ENCODE peak calls at places on chromosomes 13 and 19, in ten cellular contexts. M, K, R, B, O, E, G, Z, U and H are unnamed samples. For H3K4me1, the result is how much of the 10 kb centered on the place peaks cover.

GRCh38 chr13:54705738-54706137 is 1677.1 kb downstream of the OLFM4 start:
- DNase-seq in M (no peak), K (peak), R (no peak), B (no peak), O (no peak), E (no peak), G (no peak), Z (peak), U (no peak), H (no peak)

GRCh38 chr19:13087795-13088537 is 14.7 kb downstream of the LYL1 start:
- DNase-seq in M (no peak), K (no peak), R (no peak), B (no peak), O (no peak), E (no peak), G (no peak), Z (no peak), U (no peak), H (no peak)

GRCh38 chr13:66036024-66036614 is 1194.0 kb downstream of the PCDH9 start:
- DNase-seq in M (peak), K (peak), R (no peak), B (no peak), O (no peak), E (no peak), G (no peak), Z (peak), U (peak), H (no peak)

GRCh38 chr13:72379581-72379980 is 347.8 kb downstream of the MZT1 start:
- DNase-seq in M (peak), K (no peak), R (peak), B (peak), O (no peak), E (no peak), G (no peak), Z (no peak), U (no peak), H (no peak)

GRCh38 chr19:40623403-40624239 is 22.5 kb downstream of the LTBP4 start:
- DNase-seq in M (peak), K (peak), R (peak), B (peak), O (no peak), E (no peak), G (peak), Z (no peak), U (peak), H (no peak)

GRCh38 chr13:107678075-107678689 is 537.2 kb downstream of the LIG4 start:
- DNase-seq in M (no peak), K (peak), R (peak), B (peak), O (no peak), E (no peak), G (no peak), Z (no peak), U (no peak), H (no peak)

GRCh38 chr13:80469841-80470378 is 129.0 kb upstream of the SPRY2 start:
- DNase-seq in M (peak), K (no peak), R (peak), B (peak), O (peak), E (no peak), G (peak), Z (no peak), U (peak), H (peak)

GRCh38 chr13:46961719-46962118 is 64.9 kb upstream of the HTR2A start:
- DNase-seq in M (peak), K (no peak), R (peak), B (peak), O (no peak), E (no peak), G (no peak), Z (no peak), U (peak), H (no peak)

GRCh38 chr13:46341112-46341711 is 45.8 kb downstream of the RUBCNL start:
- DNase-seq in M (peak), K (no peak), R (peak), B (peak), O (no peak), E (no peak), G (no peak), Z (no peak), U (peak), H (no peak)

GRCh38 chr13:98563071-98563470 is 13.8 kb downstream of the STK24 start:
- DNase-seq in M (no peak), K (no peak), R (no peak), B (no peak), O (peak), E (peak), G (peak), Z (no peak), U (no peak), H (no peak)

GRCh38 chr19:30169196-30169900 is 202.8 kb upstream of the ZNF536 start:
- DNase-seq in M (no peak), K (no peak), R (no peak), B (no peak), O (no peak), E (no peak), G (no peak), Z (no peak), U (no peak), H (no peak)

GRCh38 chr19:56838930-56839664 is 1.4 kb downstream of the PEG3 start:
- DNase-seq in M (peak), K (no peak), R (peak), B (no peak), O (peak), E (peak), G (peak), Z (peak), U (peak), H (peak)

GRCh38 chr13:94400874-94401273 is 78.6 kb downstream of the DCT start:
- DNase-seq in M (no peak), K (no peak), R (no peak), B (no peak), O (no peak), E (no peak), G (no peak), Z (no peak), U (no peak), H (no peak)

GRCh38 chr19:30144794-30145193 is 202.8 kb downstream of the URI1 start:
- DNase-seq in M (no peak), K (no peak), R (no peak), B (no peak), O (no peak), E (no peak), G (no peak), Z (no peak), U (no peak), H (no peak)

GRCh38 chr13:86933676-86934075 is 737.5 kb upstream of the SLITRK5 start:
- DNase-seq in M (no peak), K (peak), R (no peak), B (no peak), O (no peak), E (no peak), G (no peak), Z (no peak), U (peak), H (no peak)

GRCh38 chr13:49421391-49421790 is 22.5 kb downstream of the CAB39L start:
- DNase-seq in M (peak), K (peak), R (no peak), B (peak), O (no peak), E (peak), G (no peak), Z (no peak), U (peak), H (no peak)

GRCh38 chr19:13036366-13036976 is 41.2 kb downstream of the NFIX start:
- DNase-seq in M (peak), K (no peak), R (no peak), B (no peak), O (peak), E (no peak), G (peak), Z (no peak), U (peak), H (no peak)

GRCh38 chr19:19627716-19628498 is at the start of gene LPAR2:
- DNase-seq in M (peak), K (peak), R (no peak), B (no peak), O (no peak), E (peak), G (peak), Z (peak), U (peak), H (no peak)

GRCh38 chr13:24670174-24670573 is 10.0 kb upstream of the ATP12A start:
- DNase-seq in M (no peak), K (no peak), R (no peak), B (no peak), O (no peak), E (no peak), G (peak), Z (no peak), U (no peak), H (no peak)

GRCh38 chr19:55476100-55476775 is at the start of gene ZNF628:
- DNase-seq in M (peak), K (peak), R (peak), B (peak), O (peak), E (peak), G (peak), Z (peak), U (peak), H (peak)

GRCh38 chr19:19900124-19900523 is 622 bp upstream of the ZNF93 start:
- DNase-seq in M (peak), K (no peak), R (peak), B (peak), O (no peak), E (no peak), G (no peak), Z (no peak), U (peak), H (no peak)

GRCh38 chr13:91247768-91248167 is 99.7 kb upstream of the MIR17HG start:
- DNase-seq in M (peak), K (no peak), R (peak), B (peak), O (no peak), E (no peak), G (no peak), Z (peak), U (peak), H (no peak)

GRCh38 chr13:109918179-109918651 is 131.8 kb upstream of the IRS2 start:
- DNase-seq in M (no peak), K (peak), R (no peak), B (peak), O (peak), E (no peak), G (no peak), Z (no peak), U (peak), H (no peak)

GRCh38 chr19:46604781-46605355 is 3.7 kb downstream of the CALM3 start:
- DNase-seq in M (no peak), K (no peak), R (no peak), B (no peak), O (peak), E (no peak), G (no peak), Z (no peak), U (no peak), H (no peak)

GRCh38 chr13:35888327-35888940 is 242.7 kb downstream of the DCLK1 start:
- DNase-seq in M (peak), K (no peak), R (peak), B (no peak), O (no peak), E (no peak), G (no peak), Z (no peak), U (peak), H (no peak)

GRCh38 chr13:102584423-102584822 is 12.4 kb upstream of the TPP2 start:
- DNase-seq in M (no peak), K (no peak), R (no peak), B (no peak), O (no peak), E (no peak), G (no peak), Z (no peak), U (no peak), H (no peak)

GRCh38 chr13:39585219-39585618 is 17.8 kb downstream of the LHFPL6 start:
- DNase-seq in M (no peak), K (no peak), R (no peak), B (no peak), O (no peak), E (no peak), G (no peak), Z (no peak), U (no peak), H (no peak)

GRCh38 chr19:37361994-37362393 is 8.9 kb upstream of the ZNF527 start:
- DNase-seq in M (peak), K (no peak), R (no peak), B (peak), O (no peak), E (no peak), G (no peak), Z (no peak), U (no peak), H (no peak)

GRCh38 chr13:52085416-52085815 is 43.5 kb downstream of the NEK5 start:
- DNase-seq in M (peak), K (no peak), R (peak), B (peak), O (no peak), E (no peak), G (no peak), Z (no peak), U (no peak), H (no peak)

GRCh38 chr13:41512441-41512840 is 55.1 kb downstream of the RGCC start:
- DNase-seq in M (no peak), K (no peak), R (no peak), B (no peak), O (no peak), E (no peak), G (no peak), Z (no peak), U (no peak), H (no peak)

GRCh38 chr19:8373867-8374813 is 10.2 kb downstream of the ANGPTL4 start:
- DNase-seq in M (peak), K (no peak), R (no peak), B (no peak), O (no peak), E (no peak), G (peak), Z (no peak), U (no peak), H (no peak)

GRCh38 chr13:21676611-21677021 is 5.7 kb downstream of the FGF9 start:
- DNase-seq in M (no peak), K (peak), R (no peak), B (no peak), O (no peak), E (no peak), G (peak), Z (peak), U (no peak), H (no peak)

GRCh38 chr13:110950819-110951570 is 36.1 kb upstream of the ANKRD10 start:
- DNase-seq in M (no peak), K (no peak), R (no peak), B (no peak), O (no peak), E (no peak), G (no peak), Z (no peak), U (no peak), H (no peak)

DNA sequence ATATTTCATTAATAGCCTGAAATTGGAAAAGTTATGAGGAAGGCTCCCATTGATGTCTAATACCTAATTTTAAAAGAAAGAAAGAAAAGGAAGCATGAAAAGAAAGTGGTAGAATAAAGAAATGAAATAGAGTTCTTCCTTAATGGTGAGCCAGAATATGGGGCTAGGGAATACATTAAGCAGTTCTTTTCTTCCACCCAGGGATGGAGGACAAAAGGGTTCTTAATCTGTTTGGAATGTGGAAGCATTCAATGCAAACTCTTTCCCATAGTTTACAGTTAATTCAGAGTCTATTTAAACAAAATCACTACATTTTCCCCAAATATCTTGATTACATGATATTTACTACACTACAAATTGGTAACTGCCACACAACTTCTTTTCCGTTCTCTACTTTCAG is 18.4 kb upstream of the ZMYM2 start:
- DNase-seq in M (no peak), K (peak), R (no peak), B (no peak), O (no peak), E (no peak), G (no peak), Z (no peak), U (no peak), H (no peak)
- H3K27ac ChIP-seq in M (no peak), K (peak), R (no peak), B (no peak), O (no peak), E (no peak), G (no peak), Z (no peak), U (no peak), H (no peak)

DNA sequence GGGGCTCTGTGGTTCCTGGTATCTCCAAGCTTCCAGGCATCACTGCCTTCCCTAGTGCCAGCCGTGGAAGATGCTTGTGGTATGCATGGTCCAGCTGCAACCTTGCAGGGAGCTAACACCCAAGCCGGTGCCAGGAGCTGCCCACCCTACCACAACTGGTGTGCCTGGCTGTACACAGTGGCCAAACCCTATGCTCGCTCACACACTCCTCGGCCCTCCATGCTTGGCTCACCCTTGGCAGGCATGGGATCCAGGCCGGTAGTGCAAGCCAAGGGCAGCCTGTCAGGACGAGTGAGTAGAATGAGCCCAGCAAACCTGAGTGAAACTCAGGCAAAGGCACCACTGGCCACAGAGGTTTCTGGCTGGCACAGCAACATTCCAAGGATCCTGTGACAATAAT is 1676.0 kb downstream of the SLITRK1 start:
- DNase-seq in M (no peak), K (no peak), R (no peak), B (no peak), O (no peak), E (no peak), G (no peak), Z (no peak), U (no peak), H (no peak)
- H3K4me1 ChIP-seq in M (under half), K (under half), R (under half), B (under half), O (under half), E (under half), G (under half), Z (under half), U (under half), H (under half)

GRCh38 chr19:704447-704741 is 4.3 kb upstream of the PALM start:
- DNase-seq in M (no peak), K (no peak), R (no peak), B (no peak), O (no peak), E (no peak), G (no peak), Z (no peak), U (no peak), H (no peak)

GRCh38 chr19:708154-709141 is at the start of gene PALM:
- DNase-seq in M (peak), K (peak), R (no peak), B (no peak), O (no peak), E (no peak), G (no peak), Z (peak), U (peak), H (peak)

GRCh38 chr19:703651-704446 is 4.9 kb upstream of the PALM start:
- DNase-seq in M (peak), K (peak), R (peak), B (peak), O (no peak), E (peak), G (peak), Z (peak), U (peak), H (peak)

DNA sequence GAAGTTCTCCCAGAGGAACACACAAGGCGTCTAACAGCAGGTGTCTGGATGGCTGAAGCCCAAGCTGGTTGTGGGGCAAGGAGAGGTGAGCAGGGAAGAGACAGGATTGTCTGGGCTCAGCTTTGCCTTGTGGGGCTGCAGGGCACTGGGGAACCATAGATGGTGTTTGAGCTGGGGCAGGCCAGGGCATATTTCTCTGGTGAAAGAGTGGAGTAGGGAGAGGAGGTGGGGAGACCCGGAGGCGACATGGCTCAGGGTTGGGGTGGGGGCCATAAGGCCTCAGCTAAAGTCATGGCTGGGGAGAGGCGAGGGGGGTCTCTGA is 5.4 kb upstream of the PALM start:
- DNase-seq in M (no peak), K (no peak), R (no peak), B (no peak), O (no peak), E (no peak), G (no peak), Z (no peak), U (no peak), H (no peak)
- H3K4me3 ChIP-seq in M (no peak), K (no peak), R (no peak), B (no peak), O (no peak), E (no peak), G (no peak), Z (no peak), U (no peak), H (peak)

DNA sequence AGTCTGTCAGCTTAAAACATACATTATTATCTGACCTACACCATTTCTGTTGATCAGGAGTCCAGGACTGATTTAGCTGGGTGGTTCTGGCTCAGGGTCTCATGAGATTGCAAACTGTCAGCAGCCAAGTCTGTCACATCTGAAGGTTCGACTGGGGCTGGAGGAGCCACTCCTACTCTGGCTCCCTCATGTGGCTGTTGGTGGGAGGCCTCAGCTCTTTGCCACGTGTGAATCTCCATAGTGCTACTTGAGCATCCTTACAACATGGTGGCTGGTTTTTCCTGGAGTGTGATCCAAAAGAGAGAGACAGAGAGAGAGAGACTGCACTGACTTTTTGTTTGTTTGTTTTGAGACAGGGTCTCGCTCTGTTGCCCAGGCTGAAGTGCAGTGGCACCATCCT is 63.6 kb upstream of the NFIC start:
- DNase-seq in M (no peak), K (no peak), R (peak), B (no peak), O (no peak), E (no peak), G (no peak), Z (no peak), U (peak), H (no peak)
- H3K27ac ChIP-seq in M (no peak), K (no peak), R (no peak), B (no peak), O (no peak), E (no peak), G (no peak), Z (no peak), U (no peak), H (no peak)

DNA sequence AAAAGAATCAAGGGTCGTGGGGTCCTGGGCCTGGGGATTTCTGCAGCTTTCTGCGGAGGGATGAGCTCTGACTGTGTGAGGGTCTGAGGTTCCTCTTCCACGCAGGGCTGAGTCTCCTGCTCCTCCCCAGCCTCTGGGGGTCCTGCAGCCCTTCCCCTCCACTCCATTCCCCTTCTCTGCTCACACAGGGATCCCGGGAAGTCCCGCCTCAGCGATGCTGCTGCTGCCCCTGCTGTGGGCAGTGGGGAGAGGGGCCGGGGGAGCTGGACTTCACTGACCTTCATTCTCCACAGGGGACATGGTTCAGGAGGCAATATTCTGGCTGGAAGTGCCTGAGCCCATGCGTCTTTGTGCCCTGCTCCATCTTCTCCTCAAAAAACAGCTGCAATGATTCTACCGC is 26.2 kb upstream of the CD33 start:
- DNase-seq in M (no peak), K (no peak), R (no peak), B (no peak), O (no peak), E (no peak), G (no peak), Z (no peak), U (no peak), H (no peak)
- H3K4me1 ChIP-seq in M (under half), K (under half), R (under half), B (under half), O (under half), E (under half), G (under half), Z (under half), U (under half), H (under half)

GRCh38 chr19:16369664-16370576 is 45.3 kb downstream of the KLF2 start:
- DNase-seq in M (no peak), K (no peak), R (no peak), B (no peak), O (no peak), E (peak), G (no peak), Z (no peak), U (no peak), H (no peak)
- H3K4me3 ChIP-seq in M (no peak), K (no peak), R (no peak), B (no peak), O (no peak), E (peak), G (no peak), Z (no peak), U (no peak), H (no peak)

GRCh38 chr13:44373247-44373600 is 400 bp upstream of the SERP2 start:
- DNase-seq in M (no peak), K (no peak), R (no peak), B (no peak), O (no peak), E (no peak), G (no peak), Z (no peak), U (no peak), H (no peak)
- H3K27ac ChIP-seq in M (no peak), K (no peak), R (no peak), B (no peak), O (peak), E (no peak), G (no peak), Z (no peak), U (no peak), H (peak)